ENCODE peak calls at places on chromosome 20, in four cellular contexts. K is cardiac muscle cell, N is tibial nerve, M is breast epithelium. X is an unnamed sample.

GRCh38 chr20:728022-728944 is 40.0 kb downstream of the SLC52A3 start:
- DNase-seq in M (no peak), K (peak; percentile 44), N (no peak), X (no peak)

GRCh38 chr20:32028647-32029372 is 18.6 kb downstream of the CCM2L start:
- DNase-seq in N (no peak), K (peak; percentile 20), M (no peak), X (no peak)

GRCh38 chr20:42649716-42650115 is 540.0 kb downstream of the PTPRT start:
- DNase-seq in K (no peak), M (no peak), N (no peak), X (no peak)

GRCh38 chr20:48716086-48716485 is 111.7 kb downstream of the PREX1 start:
- DNase-seq in N (no peak), K (no peak), M (no peak), X (no peak)

GRCh38 chr20:58651548-58651822 is 402 bp downstream of the STX16 start:
- DNase-seq in M (no peak), N (no peak), K (no peak), X (no peak)

GRCh38 chr20:6974819-6975218 is 207.3 kb downstream of the BMP2 start:
- DNase-seq in M (no peak), K (no peak), N (no peak), X (no peak)

GRCh38 chr20:24674921-24675605 is 205.6 kb downstream of the SYNDIG1 start:
- DNase-seq in K (no peak), M (peak; percentile 43), N (no peak), X (no peak)

GRCh38 chr20:6231551-6231950 is 108.7 kb upstream of the FERMT1 start:
- DNase-seq in N (no peak), M (no peak), K (peak; percentile 66), X (no peak)

GRCh38 chr20:36645353-36645752 is 643 bp downstream of the SLA2 start:
- DNase-seq in M (no peak), N (no peak), K (no peak), X (no peak)

GRCh38 chr20:19376451-19376971 is 164.1 kb downstream of the SLC24A3 start:
- DNase-seq in K (no peak), N (no peak), M (no peak), X (no peak)

GRCh38 chr20:59030911-59031310 is 1.2 kb downstream of the ATP5F1E start:
- DNase-seq in K (no peak), M (no peak), N (no peak), X (no peak)

GRCh38 chr20:14337400-14338171 is at the start of gene FLRT3:
- DNase-seq in M (peak; percentile 74), K (peak; percentile 93), N (peak; percentile 74), X (peak; percentile 74)

GRCh38 chr20:54284928-54285704 is 77.2 kb downstream of the PFDN4 start:
- DNase-seq in K (no peak), N (no peak), M (no peak), X (no peak)

GRCh38 chr20:17614176-17614811 is 44.4 kb downstream of the DSTN start:
- DNase-seq in M (no peak), K (peak; percentile 54), N (peak; percentile 56), X (no peak)

GRCh38 chr20:53599039-53599362 is 5.4 kb upstream of the ZNF217 start:
- DNase-seq in N (no peak), K (no peak), M (no peak), X (no peak)

GRCh38 chr20:32249030-32249738 is 28.3 kb upstream of the KIF3B start:
- DNase-seq in K (no peak), N (no peak), M (no peak), X (no peak)

GRCh38 chr20:24681634-24682495 is 212.4 kb downstream of the SYNDIG1 start:
- DNase-seq in M (peak; percentile 38), K (no peak), N (no peak), X (no peak)

GRCh38 chr20:6489361-6490154 is 277.9 kb upstream of the BMP2 start:
- DNase-seq in N (no peak), K (no peak), M (no peak), X (no peak)

GRCh38 chr20:826695-827323 is 6.7 kb upstream of the FAM110A start:
- DNase-seq in M (peak; percentile 10), N (no peak), K (no peak), X (no peak)

GRCh38 chr20:18056174-18057105 is 1.3 kb downstream of the OVOL2 start:
- DNase-seq in K (peak; percentile 12), N (no peak), M (no peak), X (no peak)

GRCh38 chr20:57736738-57737347 is 27.0 kb upstream of the PMEPA1 start:
- DNase-seq in M (no peak), K (no peak), N (no peak), X (no peak)

DNA sequence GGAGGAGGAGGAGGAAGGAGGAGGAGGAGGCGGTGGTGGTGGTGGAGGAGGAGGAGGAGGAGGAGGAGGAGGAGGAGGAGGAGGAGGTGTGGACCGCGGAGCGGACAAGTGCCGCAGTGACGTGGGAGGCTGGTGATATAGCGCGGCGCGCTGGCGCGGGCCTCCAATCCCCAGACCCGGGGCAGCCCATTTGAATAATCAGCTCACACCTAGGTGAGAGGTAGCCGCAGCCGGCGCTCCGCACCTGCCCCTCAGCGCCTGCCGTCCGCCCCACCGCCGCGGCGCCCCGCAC is 204 bp upstream of the FOXA2 start:
- DNase-seq in N (no peak), K (no peak), M (no peak), X (no peak)
- H3K4me3 ChIP-seq in N (no peak overlapping the region), K (no peak overlapping the region), M (peak overlapping the region; percentile 54), X (no peak overlapping the region)

DNA sequence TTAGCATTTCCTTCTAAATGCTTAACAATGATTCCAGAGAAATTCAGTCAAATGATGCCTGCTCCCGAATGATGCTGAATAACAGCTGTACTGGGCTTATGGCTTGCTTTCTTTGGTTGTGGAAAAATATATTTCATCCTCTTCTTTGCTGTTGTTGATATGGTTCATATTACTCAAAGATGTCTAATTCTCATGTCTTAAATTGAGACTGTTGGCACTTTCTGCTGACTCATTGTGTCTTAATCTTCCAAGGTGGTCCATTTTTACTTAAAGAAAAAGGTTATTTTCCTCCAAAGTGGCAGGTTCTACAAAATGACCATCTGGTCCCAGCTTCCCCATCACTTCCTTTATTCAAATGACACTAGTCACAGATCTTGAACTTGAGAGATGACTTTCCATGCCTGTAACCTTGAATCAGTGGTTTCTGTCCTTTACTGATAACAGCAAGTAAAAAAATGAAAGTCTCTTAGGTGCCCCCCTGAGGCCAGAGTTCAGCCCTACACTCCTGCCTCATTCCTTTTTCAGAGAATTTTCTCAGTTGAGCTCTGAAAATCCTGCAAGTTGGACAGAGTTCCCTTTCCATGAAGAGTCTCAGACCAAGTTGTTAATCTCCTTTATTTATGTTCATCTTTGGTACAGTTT is 6.9 kb downstream of the SNAP25 start:
- DNase-seq in M (no peak), K (peak; percentile 9), N (no peak), X (no peak)
- TF ChIP-seq CTCF in M (no peak), K (peak; percentile 28), N (no peak), X (peak; percentile 26)

GRCh38 chr20:45372646-45373352 is 5.3 kb downstream of the TP53TG5 start:
- DNase-seq in M (no peak), K (peak; percentile 27), N (no peak), X (no peak)
- H3K4me3 ChIP-seq in M (peak overlapping the region; percentile 68), K (no peak overlapping the region), N (peak overlapping the region; percentile 55), X (no peak overlapping the region)

GRCh38 chr20:11581271-11581670 is 336.4 kb upstream of the BTBD3 start:
- DNase-seq in N (no peak), M (no peak), K (peak; percentile 35), X (peak; percentile 4)

GRCh38 chr20:11588875-11589274 is 328.8 kb upstream of the BTBD3 start:
- DNase-seq in N (no peak), M (no peak), K (no peak), X (no peak)

GRCh38 chr20:11582073-11582472 is 335.6 kb upstream of the BTBD3 start:
- DNase-seq in M (no peak), N (no peak), K (peak; percentile 70), X (no peak)

DNA sequence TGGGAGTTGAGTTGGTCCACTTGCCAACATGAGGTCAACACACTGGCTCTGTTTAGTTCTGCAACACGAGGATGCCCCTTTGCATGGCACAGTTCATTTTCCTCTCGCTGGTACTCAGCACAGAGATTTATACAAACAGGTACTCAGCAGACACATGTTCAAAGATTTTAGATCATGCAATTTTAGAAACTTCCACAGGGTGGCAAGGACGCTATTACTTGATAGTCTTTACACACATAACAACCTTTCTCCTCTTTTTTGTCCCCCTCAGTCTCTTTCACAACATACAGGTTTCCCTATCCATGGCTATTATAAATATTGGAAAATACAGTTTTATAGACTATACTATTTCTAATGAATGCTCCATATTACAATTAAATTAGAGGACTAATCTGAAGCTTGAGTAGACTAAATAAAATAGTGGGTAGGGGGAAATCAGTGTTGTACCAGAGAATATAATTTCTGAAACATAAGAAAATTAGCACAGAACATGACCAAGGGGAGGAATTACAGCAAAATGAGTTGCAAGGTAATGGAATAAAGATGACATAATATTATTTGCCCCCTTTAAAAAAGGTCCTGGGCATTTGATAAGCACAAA is 331.8 kb upstream of the BTBD3 start:
- DNase-seq in M (no peak), N (no peak), K (peak; percentile 27), X (no peak)
- TF ChIP-seq CTCF in M (no peak), N (no peak), K (peak; percentile 33), X (peak; percentile 30)

GRCh38 chr20:4041748-4042411 is 26.5 kb upstream of the RNF24 start:
- DNase-seq in K (peak; percentile 99), N (no peak), M (peak; percentile 60), X (peak; percentile 88)
- H3K4me3 ChIP-seq in K (no peak overlapping the region), N (no peak overlapping the region), M (peak overlapping the region; percentile 6), X (no peak overlapping the region)

GRCh38 chr20:45985573-45985972 is 13.6 kb upstream of the ZNF335 start:
- DNase-seq in K (peak; percentile 30), M (no peak), N (no peak), X (no peak)
- TF ChIP-seq CTCF in K (peak; percentile 13), M (no peak), N (no peak), X (no peak)

GRCh38 chr20:60810561-60810960 is 441.5 kb upstream of the CDH4 start:
- DNase-seq in K (no peak), N (no peak), M (no peak), X (no peak)
- H3K4me3 ChIP-seq in K (no peak overlapping the region), N (no peak overlapping the region), M (no peak overlapping the region), X (no peak overlapping the region)

DNA sequence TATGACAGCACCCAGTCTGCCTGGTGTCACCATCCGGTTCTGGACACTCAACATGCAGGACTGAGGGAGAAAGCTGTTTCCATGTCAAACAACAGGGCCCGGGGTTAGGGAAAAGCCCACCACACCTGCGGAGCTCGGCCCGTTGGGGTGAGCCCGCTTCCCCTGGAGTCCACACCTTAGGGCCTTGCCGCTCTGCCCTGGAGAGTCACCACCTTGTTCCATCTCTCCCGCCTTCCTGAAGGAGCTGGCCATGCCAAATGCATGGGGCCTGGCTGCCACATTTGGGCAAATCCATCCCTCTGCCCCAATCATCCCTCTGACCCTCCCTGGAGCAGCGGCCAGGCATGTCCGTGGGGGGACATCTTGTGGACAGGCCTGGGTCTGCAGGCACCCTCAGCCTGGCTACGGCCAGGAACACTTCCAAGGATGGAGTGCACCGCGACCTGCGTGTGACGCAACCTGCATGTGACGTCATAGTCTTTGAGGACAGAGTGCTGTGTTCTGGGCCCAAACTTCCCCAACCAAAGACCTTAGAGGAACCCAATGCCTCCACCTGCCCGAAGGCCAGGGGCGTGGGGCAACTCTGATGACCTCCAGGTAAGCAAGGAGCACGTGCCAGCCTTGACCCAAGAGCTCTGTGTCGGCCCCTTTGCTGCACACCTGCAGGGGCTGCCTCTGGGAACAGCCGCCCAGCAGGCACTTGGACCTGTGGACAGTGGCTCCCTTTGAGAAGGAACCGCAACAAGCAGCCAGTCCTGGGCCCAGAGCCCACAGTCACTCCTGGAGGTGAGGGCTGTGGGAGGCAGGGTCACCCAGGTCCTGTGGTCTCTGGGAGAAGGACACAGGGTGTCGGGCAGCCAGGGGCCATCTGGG is 1.7 kb downstream of the CABLES2 start:
- DNase-seq in K (peak; percentile 74), M (no peak), N (peak; percentile 33), X (no peak)
- TF ChIP-seq CTCF in K (peak; percentile 64), M (peak; percentile 48), N (peak; percentile 56), X (peak; percentile 58)

GRCh38 chr20:40682104-40683045 is 6.7 kb downstream of the MAFB start:
- DNase-seq in N (no peak), K (peak; percentile 67), M (no peak), X (no peak)
- H3K4me3 ChIP-seq in N (no peak overlapping the region), K (peak overlapping the region; percentile 32), M (peak overlapping the region; percentile 83), X (no peak overlapping the region)